ENCODE peak calls at places on chromosome 4, in six cellular contexts. P, X, T, R, O and H are unnamed samples.

GRCh38 chr4:168759959-168760527 is 250.0 kb downstream of the CBR4 start:
- DNase-seq in P (no peak), X (no peak), T (no peak), R (no peak), O (no peak), H (no peak)

GRCh38 chr4:94912606-94913005 is 154.9 kb downstream of the BMPR1B start:
- DNase-seq in P (no peak), X (no peak), T (no peak), R (no peak), O (no peak), H (no peak)

GRCh38 chr4:54332577-54332976 is 103.5 kb downstream of the PDGFRA start:
- DNase-seq in P (no peak), X (no peak), T (no peak), R (no peak), O (no peak), H (no peak)

GRCh38 chr4:1113311-1114009 is at the start of gene RNF212:
- DNase-seq in P (no peak), X (no peak), T (no peak), R (peak), O (peak), H (peak)

GRCh38 chr4:118749347-118749988 is 64.3 kb downstream of the METTL14 start:
- DNase-seq in P (no peak), X (no peak), T (no peak), R (no peak), O (no peak), H (no peak)

GRCh38 chr4:2135083-2135482 is 76.0 kb downstream of the NAT8L start:
- DNase-seq in P (peak), X (no peak), T (no peak), R (peak), O (no peak), H (peak)

GRCh38 chr4:68375667-68376559 is 26.0 kb upstream of the YTHDC1 start:
- DNase-seq in P (peak), X (peak), T (peak), R (peak), O (peak), H (peak)

GRCh38 chr4:25069014-25069413 is 38.3 kb upstream of the LGI2 start:
- DNase-seq in P (no peak), X (no peak), T (no peak), R (no peak), O (no peak), H (no peak)

GRCh38 chr4:109169160-109169559 is 133.3 kb downstream of the COL25A1 start:
- DNase-seq in P (no peak), X (no peak), T (no peak), R (no peak), O (no peak), H (no peak)

GRCh38 chr4:140996757-140997156 is 136.5 kb downstream of the RNF150 start:
- DNase-seq in P (peak), X (peak), T (no peak), R (no peak), O (no peak), H (peak)

GRCh38 chr4:100422911-100423310 is 94.9 kb downstream of the EMCN start:
- DNase-seq in P (no peak), X (no peak), T (no peak), R (no peak), O (no peak), H (peak)